ENCODE peak calls at places on chromosomes 5 and 9, in five cellular contexts. One of them, this sample, is unnamed.

GRCh38 chr9:134364391-134365114 is 38.3 kb downstream of the RXRA start:
- DNase-seq in left ventricle myocardium inferior: no peak
- DNase-seq in PC-3: no peak
- DNase-seq in brain microvascular endothelial cell: no peak
- DNase-seq in GM12878: no peak
- DNase-seq in this sample: no peak

GRCh38 chr5:34804913-34805312 is 34.1 kb upstream of the TTC23L start:
- DNase-seq in left ventricle myocardium inferior: no peak
- DNase-seq in brain microvascular endothelial cell: no peak
- DNase-seq in PC-3: no peak
- DNase-seq in GM12878: no peak
- DNase-seq in this sample: no peak

GRCh38 chr9:75964431-75964830 is 74.0 kb downstream of the PCSK5 start:
- DNase-seq in brain microvascular endothelial cell: no peak
- DNase-seq in left ventricle myocardium inferior: no peak
- DNase-seq in GM12878: no peak
- DNase-seq in PC-3: peak; percentile 1
- DNase-seq in this sample: no peak

GRCh38 chr5:111142932-111143331 is 50.8 kb downstream of the WDR36 start:
- DNase-seq in GM12878: no peak
- DNase-seq in left ventricle myocardium inferior: no peak
- DNase-seq in PC-3: peak; percentile 32
- DNase-seq in brain microvascular endothelial cell: no peak
- DNase-seq in this sample: no peak

GRCh38 chr9:86485359-86485758 is 131.1 kb upstream of the TUT7 start:
- DNase-seq in left ventricle myocardium inferior: no peak
- DNase-seq in GM12878: no peak
- DNase-seq in PC-3: no peak
- DNase-seq in brain microvascular endothelial cell: no peak
- DNase-seq in this sample: no peak

GRCh38 chr5:159478950-159479349 is 148.7 kb upstream of the IL12B start:
- DNase-seq in PC-3: no peak
- DNase-seq in GM12878: no peak
- DNase-seq in left ventricle myocardium inferior: no peak
- DNase-seq in brain microvascular endothelial cell: no peak
- DNase-seq in this sample: no peak

GRCh38 chr9:73167614-73168013 is 15.9 kb downstream of the ANXA1 start:
- DNase-seq in GM12878: no peak
- DNase-seq in left ventricle myocardium inferior: no peak
- DNase-seq in PC-3: no peak
- DNase-seq in brain microvascular endothelial cell: no peak
- DNase-seq in this sample: no peak

GRCh38 chr9:36191290-36191645 is 547 bp downstream of the CLTA start:
- DNase-seq in brain microvascular endothelial cell: no peak
- DNase-seq in left ventricle myocardium inferior: peak; percentile 41
- DNase-seq in GM12878: no peak
- DNase-seq in PC-3: no peak
- DNase-seq in this sample: peak; percentile 56

GRCh38 chr5:111478266-111478665 is 34.1 kb downstream of the STARD4 start:
- DNase-seq in PC-3: no peak
- DNase-seq in left ventricle myocardium inferior: no peak
- DNase-seq in brain microvascular endothelial cell: no peak
- DNase-seq in GM12878: no peak
- DNase-seq in this sample: no peak

GRCh38 chr5:148828461-148829247 is 2.2 kb downstream of the ADRB2 start:
- DNase-seq in GM12878: no peak
- DNase-seq in PC-3: peak; percentile 86
- DNase-seq in left ventricle myocardium inferior: no peak
- DNase-seq in brain microvascular endothelial cell: no peak
- DNase-seq in this sample: no peak

GRCh38 chr5:109721741-109722140 is 32.0 kb downstream of the MAN2A1 start:
- DNase-seq in PC-3: no peak
- DNase-seq in brain microvascular endothelial cell: no peak
- DNase-seq in left ventricle myocardium inferior: no peak
- DNase-seq in GM12878: no peak
- DNase-seq in this sample: no peak

GRCh38 chr5:39992617-39993203 is 567.9 kb upstream of the DAB2 start:
- DNase-seq in left ventricle myocardium inferior: no peak
- DNase-seq in GM12878: no peak
- DNase-seq in PC-3: peak; percentile 41
- DNase-seq in brain microvascular endothelial cell: no peak
- DNase-seq in this sample: no peak

GRCh38 chr5:178650214-178650613 is 23.4 kb upstream of the CLK4 start:
- DNase-seq in GM12878: no peak
- DNase-seq in brain microvascular endothelial cell: no peak
- DNase-seq in PC-3: no peak
- DNase-seq in left ventricle myocardium inferior: no peak
- DNase-seq in this sample: no peak

GRCh38 chr9:4746278-4746677 is 5.3 kb upstream of the AK3 start:
- DNase-seq in left ventricle myocardium inferior: no peak
- DNase-seq in brain microvascular endothelial cell: no peak
- DNase-seq in GM12878: no peak
- DNase-seq in PC-3: no peak
- DNase-seq in this sample: no peak

GRCh38 chr9:93099551-93100264 is 3.7 kb downstream of the CARD19 start:
- DNase-seq in left ventricle myocardium inferior: no peak
- DNase-seq in brain microvascular endothelial cell: no peak
- DNase-seq in PC-3: no peak
- DNase-seq in GM12878: no peak
- DNase-seq in this sample: no peak

GRCh38 chr5:4570047-4571015 is 569.8 kb upstream of the ADAMTS16 start:
- DNase-seq in GM12878: no peak
- DNase-seq in PC-3: no peak
- DNase-seq in left ventricle myocardium inferior: no peak
- DNase-seq in brain microvascular endothelial cell: no peak
- DNase-seq in this sample: no peak

GRCh38 chr5:43203373-43203772 is 11.3 kb downstream of the NIM1K start:
- DNase-seq in GM12878: no peak
- DNase-seq in PC-3: peak; percentile 98
- DNase-seq in brain microvascular endothelial cell: no peak
- DNase-seq in left ventricle myocardium inferior: no peak
- DNase-seq in this sample: peak; percentile 54

GRCh38 chr5:90548069-90548593 is 10.5 kb upstream of the ADGRV1 start:
- DNase-seq in left ventricle myocardium inferior: no peak
- DNase-seq in brain microvascular endothelial cell: peak; percentile 14
- DNase-seq in GM12878: no peak
- DNase-seq in PC-3: peak; percentile 98
- DNase-seq in this sample: no peak

GRCh38 chr9:274101-274500 is 59.4 kb downstream of the DOCK8 start:
- DNase-seq in PC-3: no peak
- DNase-seq in brain microvascular endothelial cell: no peak
- DNase-seq in left ventricle myocardium inferior: no peak
- DNase-seq in GM12878: no peak
- DNase-seq in this sample: no peak

GRCh38 chr9:86794356-86795046 is 152.8 kb downstream of the GAS1 start:
- DNase-seq in PC-3: no peak
- DNase-seq in brain microvascular endothelial cell: peak; percentile 27
- DNase-seq in GM12878: no peak
- DNase-seq in left ventricle myocardium inferior: no peak
- DNase-seq in this sample: no peak

GRCh38 chr9:82247318-82247717 is 258.7 kb downstream of the SPATA31D1 start:
- DNase-seq in brain microvascular endothelial cell: no peak
- DNase-seq in left ventricle myocardium inferior: no peak
- DNase-seq in GM12878: no peak
- DNase-seq in PC-3: no peak
- DNase-seq in this sample: no peak

GRCh38 chr5:133928690-133929393 is 39.6 kb downstream of the C5orf15 start:
- DNase-seq in PC-3: no peak
- DNase-seq in GM12878: no peak
- DNase-seq in brain microvascular endothelial cell: no peak
- DNase-seq in left ventricle myocardium inferior: no peak
- DNase-seq in this sample: no peak

GRCh38 chr9:79883073-79883645 is 311.4 kb downstream of the TLE4 start:
- DNase-seq in PC-3: no peak
- DNase-seq in left ventricle myocardium inferior: peak; percentile 20
- DNase-seq in GM12878: no peak
- DNase-seq in brain microvascular endothelial cell: no peak
- DNase-seq in this sample: no peak

GRCh38 chr9:35318741-35319140 is 156.9 kb downstream of the UNC13B start:
- DNase-seq in GM12878: no peak
- DNase-seq in brain microvascular endothelial cell: no peak
- DNase-seq in left ventricle myocardium inferior: no peak
- DNase-seq in PC-3: no peak
- DNase-seq in this sample: no peak

GRCh38 chr9:112032009-112032408 is 135.4 kb downstream of the UGCG start:
- DNase-seq in GM12878: peak; percentile 97
- DNase-seq in left ventricle myocardium inferior: no peak
- DNase-seq in PC-3: no peak
- DNase-seq in brain microvascular endothelial cell: no peak
- DNase-seq in this sample: no peak
- H3K4me3 ChIP-seq in GM12878: peak overlapping the region; percentile 42
- H3K4me3 ChIP-seq in left ventricle myocardium inferior: no peak overlapping the region
- H3K4me3 ChIP-seq in PC-3: no peak overlapping the region
- H3K4me3 ChIP-seq in brain microvascular endothelial cell: no peak overlapping the region
- H3K4me3 ChIP-seq in this sample: no peak overlapping the region

GRCh38 chr5:64207978-64208377 is 42.3 kb downstream of the RNF180 start:
- DNase-seq in left ventricle myocardium inferior: no peak
- DNase-seq in brain microvascular endothelial cell: no peak
- DNase-seq in GM12878: no peak
- DNase-seq in PC-3: peak; percentile 70
- DNase-seq in this sample: no peak

GRCh38 chr5:64214152-64214551 is 48.5 kb downstream of the RNF180 start:
- DNase-seq in GM12878: no peak
- DNase-seq in left ventricle myocardium inferior: no peak
- DNase-seq in PC-3: no peak
- DNase-seq in brain microvascular endothelial cell: no peak
- DNase-seq in this sample: no peak

GRCh38 chr5:64210866-64211265 is 45.2 kb downstream of the RNF180 start:
- DNase-seq in brain microvascular endothelial cell: peak; percentile 87
- DNase-seq in PC-3: peak; percentile 87
- DNase-seq in left ventricle myocardium inferior: no peak
- DNase-seq in GM12878: no peak
- DNase-seq in this sample: peak; percentile 39

GRCh38 chr5:64209353-64209752 is 43.7 kb downstream of the RNF180 start:
- DNase-seq in left ventricle myocardium inferior: no peak
- DNase-seq in PC-3: no peak
- DNase-seq in GM12878: no peak
- DNase-seq in brain microvascular endothelial cell: no peak
- DNase-seq in this sample: no peak

DNA sequence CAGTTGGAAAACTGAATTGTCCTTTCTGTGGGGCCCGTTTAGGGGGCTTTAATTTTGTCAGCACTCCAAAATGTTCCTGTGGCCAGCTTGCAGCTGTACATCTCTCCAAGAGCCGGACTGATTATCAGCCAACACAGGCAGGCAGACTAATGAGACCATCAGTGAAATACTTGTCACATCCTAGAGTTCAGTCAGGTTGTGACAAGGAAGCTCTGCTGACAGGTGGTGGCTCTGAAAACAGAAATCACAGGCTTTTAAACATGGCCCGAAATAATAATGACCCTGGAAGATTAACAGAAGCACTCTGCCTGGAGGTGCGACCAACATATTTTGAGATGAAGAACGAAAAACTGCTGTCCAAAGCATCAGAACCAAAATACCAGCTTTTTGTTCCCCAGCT is 47.9 kb downstream of the RNF180 start:
- DNase-seq in left ventricle myocardium inferior: no peak
- DNase-seq in GM12878: no peak
- DNase-seq in PC-3: no peak
- DNase-seq in brain microvascular endothelial cell: no peak
- DNase-seq in this sample: no peak
- H3K27me3 ChIP-seq in left ventricle myocardium inferior: no peaks in the 10 kb centered on the region
- H3K27me3 ChIP-seq in GM12878: no peaks in the 10 kb centered on the region
- H3K27me3 ChIP-seq in PC-3: no peaks in the 10 kb centered on the region
- H3K27me3 ChIP-seq in brain microvascular endothelial cell: no peaks in the 10 kb centered on the region
- H3K27me3 ChIP-seq in this sample: no peaks in the 10 kb centered on the region

GRCh38 chr9:127422133-127422782 is 1.9 kb upstream of the ZNF79 start:
- DNase-seq in GM12878: no peak
- DNase-seq in brain microvascular endothelial cell: no peak
- DNase-seq in left ventricle myocardium inferior: no peak
- DNase-seq in PC-3: no peak
- DNase-seq in this sample: no peak
- H3K4me3 ChIP-seq in GM12878: peak overlapping the region; percentile 90
- H3K4me3 ChIP-seq in brain microvascular endothelial cell: no peak overlapping the region
- H3K4me3 ChIP-seq in left ventricle myocardium inferior: peak overlapping the region; percentile 91
- H3K4me3 ChIP-seq in PC-3: peak overlapping the region; percentile 97
- H3K4me3 ChIP-seq in this sample: no peak overlapping the region

DNA sequence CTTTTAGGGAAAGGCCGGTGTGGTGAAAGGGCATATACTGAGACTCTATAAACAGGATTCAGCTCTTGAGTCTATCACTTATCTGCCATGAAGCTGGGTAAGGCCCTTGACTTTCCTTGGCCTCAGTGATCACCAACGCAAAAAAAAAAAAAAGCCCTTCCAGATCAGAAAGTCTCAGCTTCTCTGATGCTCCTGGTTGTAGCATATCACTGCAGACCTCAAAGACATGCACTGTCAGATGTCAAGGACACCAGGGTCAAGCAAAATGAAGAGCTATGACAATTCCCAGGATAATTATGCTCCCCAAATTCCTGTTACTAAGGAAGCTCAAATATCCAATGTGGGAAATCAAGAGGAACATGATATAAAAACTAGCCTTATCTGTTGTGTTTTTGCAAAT is 68.3 kb upstream of the IFNE start:
- DNase-seq in brain microvascular endothelial cell: no peak
- DNase-seq in PC-3: no peak
- DNase-seq in left ventricle myocardium inferior: no peak
- DNase-seq in GM12878: no peak
- DNase-seq in this sample: no peak
- H3K27me3 ChIP-seq in brain microvascular endothelial cell: no peaks in the 10 kb centered on the region
- H3K27me3 ChIP-seq in PC-3: no peaks in the 10 kb centered on the region
- H3K27me3 ChIP-seq in left ventricle myocardium inferior: peaks cover 45% of the 10 kb centered on the region
- H3K27me3 ChIP-seq in GM12878: no peaks in the 10 kb centered on the region
- H3K27me3 ChIP-seq in this sample: no peaks in the 10 kb centered on the region

GRCh38 chr9:129178579-129178909 is 483 bp upstream of the IER5L start:
- DNase-seq in left ventricle myocardium inferior: no peak
- DNase-seq in PC-3: no peak
- DNase-seq in brain microvascular endothelial cell: no peak
- DNase-seq in GM12878: no peak
- DNase-seq in this sample: no peak
- H3K4me3 ChIP-seq in left ventricle myocardium inferior: peak overlapping the region; percentile 92
- H3K4me3 ChIP-seq in PC-3: peak overlapping the region; percentile 88
- H3K4me3 ChIP-seq in brain microvascular endothelial cell: peak overlapping the region; percentile 36
- H3K4me3 ChIP-seq in GM12878: peak overlapping the region; percentile 68
- H3K4me3 ChIP-seq in this sample: peak overlapping the region; percentile 79

GRCh38 chr9:116337015-116337414 is 183.4 kb downstream of the PAPPA start:
- DNase-seq in brain microvascular endothelial cell: peak; percentile 46
- DNase-seq in left ventricle myocardium inferior: no peak
- DNase-seq in GM12878: no peak
- DNase-seq in PC-3: peak; percentile 10
- DNase-seq in this sample: peak; percentile 37
- H3K27me3 ChIP-seq in brain microvascular endothelial cell: no peaks in the 10 kb centered on the region
- H3K27me3 ChIP-seq in left ventricle myocardium inferior: no peaks in the 10 kb centered on the region
- H3K27me3 ChIP-seq in GM12878: no peaks in the 10 kb centered on the region
- H3K27me3 ChIP-seq in PC-3: peaks cover 51% of the 10 kb centered on the region
- H3K27me3 ChIP-seq in this sample: no peaks in the 10 kb centered on the region

GRCh38 chr9:70581214-70581966 is 166.9 kb upstream of the KLF9 start:
- DNase-seq in PC-3: no peak
- DNase-seq in left ventricle myocardium inferior: no peak
- DNase-seq in brain microvascular endothelial cell: no peak
- DNase-seq in GM12878: no peak
- DNase-seq in this sample: no peak
- H3K4me3 ChIP-seq in PC-3: no peak overlapping the region
- H3K4me3 ChIP-seq in left ventricle myocardium inferior: no peak overlapping the region
- H3K4me3 ChIP-seq in brain microvascular endothelial cell: no peak overlapping the region
- H3K4me3 ChIP-seq in GM12878: no peak overlapping the region
- H3K4me3 ChIP-seq in this sample: no peak overlapping the region

GRCh38 chr9:124290053-124290581 is 32.4 kb downstream of the NEK6 start:
- DNase-seq in left ventricle myocardium inferior: no peak
- DNase-seq in PC-3: no peak
- DNase-seq in GM12878: no peak
- DNase-seq in brain microvascular endothelial cell: no peak
- DNase-seq in this sample: no peak
- H3K27me3 ChIP-seq in left ventricle myocardium inferior: no peaks in the 10 kb centered on the region
- H3K27me3 ChIP-seq in PC-3: no peaks in the 10 kb centered on the region
- H3K27me3 ChIP-seq in GM12878: no peaks in the 10 kb centered on the region
- H3K27me3 ChIP-seq in brain microvascular endothelial cell: no peaks in the 10 kb centered on the region
- H3K27me3 ChIP-seq in this sample: no peaks in the 10 kb centered on the region

This sample was measured in MG63.